ENCODE peak calls at places on chromosomes 12 and 14, in four cellular contexts. T, H, M and L are unnamed samples.

GRCh38 chr12:89345830-89346740 is 6.2 kb downstream of the DUSP6 start:
- DNase-seq in T (no peak), H (peak), M (peak), L (peak)

GRCh38 chr14:100677925-100678765 is 48.5 kb upstream of the DLK1 start:
- DNase-seq in T (no peak), H (no peak), M (no peak), L (peak)

GRCh38 chr14:91830777-91831176 is 36.6 kb downstream of the TC2N start:
- DNase-seq in T (no peak), H (peak), M (no peak), L (no peak)

GRCh38 chr12:71472441-71472911 is 32.9 kb downstream of the LGR5 start:
- DNase-seq in T (no peak), H (no peak), M (peak), L (peak)

GRCh38 chr12:109797905-109798669 is 35.1 kb downstream of the TRPV4 start:
- DNase-seq in T (no peak), H (no peak), M (no peak), L (no peak)

GRCh38 chr12:53729659-53730058 is 2.4 kb upstream of the CALCOCO1 start:
- DNase-seq in T (no peak), H (no peak), M (peak), L (peak)

GRCh38 chr12:10227648-10228047 is 15.0 kb downstream of the GABARAPL1 start:
- DNase-seq in T (no peak), H (no peak), M (no peak), L (no peak)

GRCh38 chr14:101761032-101761880 is at the start of gene PPP2R5C:
- DNase-seq in T (peak), H (peak), M (peak), L (peak)